ENCODE peak calls at places on chromosome 11, in four cellular contexts. B is H1, T is HepG2, A is GM12878. W is an unnamed sample.

GRCh38 chr11:120517390-120518315 is 6.1 kb downstream of the GRIK4 start:
- DNase-seq in B (no peak), T (no peak), A (no peak), W (no peak)

GRCh38 chr11:78161937-78162336 is 22.5 kb upstream of the ALG8 start:
- DNase-seq in B (no peak), T (no peak), A (no peak), W (no peak)

GRCh38 chr11:126150256-126150655 is 61.2 kb downstream of the RPUSD4 start:
- DNase-seq in B (no peak), T (no peak), A (no peak), W (no peak)

GRCh38 chr11:134663506-134664313 is 251.7 kb upstream of the B3GAT1 start:
- DNase-seq in B (no peak), T (no peak), A (no peak), W (no peak)

GRCh38 chr11:38680746-38681145 is 2082.7 kb upstream of the RAG2 start:
- DNase-seq in B (no peak), T (no peak), A (no peak), W (no peak)

GRCh38 chr11:92227954-92228935 is 3.6 kb downstream of the FAT3 start:
- DNase-seq in B (no peak), T (no peak), A (no peak), W (no peak)

GRCh38 chr11:9825315-9825714 is 161.4 kb downstream of the SWAP70 start:
- DNase-seq in B (no peak), T (no peak), A (no peak), W (no peak)

GRCh38 chr11:32817843-32818183 is 11.9 kb upstream of the PRRG4 start:
- DNase-seq in B (no peak), T (no peak), A (no peak), W (no peak)

GRCh38 chr11:5596611-5597201 is at the start of gene TRIM6:
- DNase-seq in B (no peak), T (no peak), A (no peak), W (peak)

GRCh38 chr11:116503216-116504160 is 269.3 kb downstream of the BUD13 start:
- DNase-seq in B (no peak), T (no peak), A (no peak), W (no peak)

GRCh38 chr11:113365895-113366294 is 21.7 kb upstream of the ANKK1 start:
- DNase-seq in B (no peak), T (no peak), A (no peak), W (no peak)

GRCh38 chr11:32229566-32230240 is 138.8 kb downstream of the RCN1 start:
- DNase-seq in B (no peak), T (no peak), A (no peak), W (no peak)

GRCh38 chr11:130911306-130911705 is 5.0 kb downstream of the SNX19 start:
- DNase-seq in B (no peak), T (no peak), A (no peak), W (no peak)

GRCh38 chr11:223026-223789 is 12.9 kb downstream of the SIRT3 start:
- DNase-seq in B (no peak), T (no peak), A (no peak), W (no peak)

GRCh38 chr11:66136752-66137123 is 66.7 kb downstream of the PACS1 start:
- DNase-seq in B (no peak), T (peak), A (no peak), W (no peak)

GRCh38 chr11:129115652-129116585 is 76.2 kb downstream of the ARHGAP32 start:
- DNase-seq in B (no peak), T (peak), A (no peak), W (no peak)

GRCh38 chr11:362642-363442 is 6.5 kb upstream of the B4GALNT4 start:
- DNase-seq in B (no peak), T (no peak), A (no peak), W (no peak)

GRCh38 chr11:76298255-76298654 is 82.7 kb downstream of the THAP12 start:
- DNase-seq in B (no peak), T (no peak), A (no peak), W (no peak)

GRCh38 chr11:11973361-11973800 is 35.0 kb downstream of the DKK3 start:
- DNase-seq in B (no peak), T (no peak), A (no peak), W (no peak)

GRCh38 chr11:102763440-102763839 is 17.0 kb downstream of the MMP10 start:
- DNase-seq in B (no peak), T (no peak), A (no peak), W (no peak)

GRCh38 chr11:131840542-131840941 is 470.1 kb downstream of the NTM start:
- DNase-seq in B (no peak), T (no peak), A (no peak), W (no peak)

GRCh38 chr11:12827929-12828812 is 153.9 kb downstream of the TEAD1 start:
- DNase-seq in B (peak), T (peak), A (no peak), W (no peak)

GRCh38 chr11:31974737-31975136 is 116.1 kb upstream of the RCN1 start:
- DNase-seq in B (no peak), T (no peak), A (no peak), W (no peak)

GRCh38 chr11:114188851-114189570 is 107.2 kb upstream of the NNMT start:
- DNase-seq in B (no peak), T (no peak), A (no peak), W (no peak)

GRCh38 chr11:122069946-122070345 is 46.1 kb downstream of the BLID start:
- DNase-seq in B (no peak), T (peak), A (no peak), W (peak)

GRCh38 chr11:19344661-19345518 is 104.1 kb upstream of the E2F8 start:
- DNase-seq in B (no peak), T (no peak), A (no peak), W (peak)

GRCh38 chr11:10725114-10725906 is 25.7 kb upstream of the CTR9 start:
- DNase-seq in B (no peak), T (no peak), A (no peak), W (no peak)

GRCh38 chr11:119315139-119316016 is 1.6 kb downstream of the MCAM start:
- DNase-seq in B (no peak), T (no peak), A (no peak), W (no peak)

GRCh38 chr11:57514538-57515331 is 767 bp downstream of the SLC43A1 start:
- DNase-seq in B (no peak), T (peak), A (no peak), W (no peak)

GRCh38 chr11:5620606-5621521 is 3.9 kb upstream of the TRIM34 start:
- DNase-seq in B (no peak), T (peak), A (no peak), W (no peak)

GRCh38 chr11:3359092-3359824 is 19.7 kb downstream of the ZNF195 start:
- DNase-seq in B (no peak), T (no peak), A (no peak), W (no peak)

GRCh38 chr11:2314525-2315394 is 12.9 kb downstream of the TSPAN32 start:
- DNase-seq in B (no peak), T (no peak), A (no peak), W (no peak)

GRCh38 chr11:3615998-3616397 is 25.8 kb downstream of the ART5 start:
- DNase-seq in B (no peak), T (no peak), A (no peak), W (no peak)

GRCh38 chr11:88414981-88415391 is 77.5 kb upstream of the CTSC start:
- DNase-seq in B (no peak), T (no peak), A (no peak), W (no peak)

GRCh38 chr11:42958635-42959034 is 353.2 kb upstream of the API5 start:
- DNase-seq in B (no peak), T (no peak), A (no peak), W (no peak)

GRCh38 chr11:33704240-33705002 is 3.8 kb upstream of the C11orf91 start:
- DNase-seq in B (no peak), T (no peak), A (no peak), W (no peak)

GRCh38 chr11:94151311-94151710 is 22.7 kb downstream of the PANX1 start:
- DNase-seq in B (no peak), T (no peak), A (no peak), W (no peak)

GRCh38 chr11:16604784-16605439 is 133.5 kb upstream of the C11orf58 start:
- DNase-seq in B (no peak), T (no peak), A (no peak), W (no peak)

GRCh38 chr11:120563698-120564572 is 52.4 kb downstream of the GRIK4 start:
- DNase-seq in B (no peak), T (no peak), A (no peak), W (no peak)

DNA sequence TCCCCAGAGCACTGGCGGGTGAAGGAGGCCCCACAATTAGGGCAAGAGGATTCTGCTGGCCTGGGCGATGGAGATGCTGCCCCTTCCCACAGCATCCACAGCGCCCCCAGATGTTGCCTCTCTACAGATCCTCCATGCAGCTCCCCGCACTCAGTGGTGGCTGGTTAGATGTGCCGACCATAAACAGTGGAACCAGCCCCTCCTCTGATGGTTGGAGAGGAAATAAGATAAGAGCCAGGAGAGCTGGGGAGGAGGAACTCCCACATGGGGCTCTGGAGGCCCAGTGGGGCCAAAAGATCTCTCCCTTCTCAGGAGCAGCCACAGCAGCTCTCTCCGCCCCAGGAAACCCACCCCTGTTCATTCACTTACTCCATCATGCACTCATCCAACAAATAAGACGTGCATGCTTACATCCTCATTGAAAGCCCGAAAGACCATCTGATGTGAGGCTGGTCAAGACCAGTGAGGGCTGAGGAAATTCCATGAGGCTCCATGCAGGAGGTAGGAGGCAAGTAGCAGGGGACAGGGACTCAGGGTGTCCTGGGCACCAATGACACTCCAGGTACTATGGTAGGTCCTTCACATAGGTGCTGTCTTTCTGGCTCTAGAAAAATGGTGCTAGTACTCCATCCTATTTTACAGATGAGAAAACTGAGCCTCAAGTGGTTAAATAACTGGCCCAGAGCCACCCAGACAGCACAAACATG is 1.5 kb downstream of the PTGDR2 start:
- DNase-seq in B (no peak), T (no peak), A (no peak), W (no peak)
- H3K9ac ChIP-seq in B (no peak), T (no peak), A (no peak), W (no peak)

DNA sequence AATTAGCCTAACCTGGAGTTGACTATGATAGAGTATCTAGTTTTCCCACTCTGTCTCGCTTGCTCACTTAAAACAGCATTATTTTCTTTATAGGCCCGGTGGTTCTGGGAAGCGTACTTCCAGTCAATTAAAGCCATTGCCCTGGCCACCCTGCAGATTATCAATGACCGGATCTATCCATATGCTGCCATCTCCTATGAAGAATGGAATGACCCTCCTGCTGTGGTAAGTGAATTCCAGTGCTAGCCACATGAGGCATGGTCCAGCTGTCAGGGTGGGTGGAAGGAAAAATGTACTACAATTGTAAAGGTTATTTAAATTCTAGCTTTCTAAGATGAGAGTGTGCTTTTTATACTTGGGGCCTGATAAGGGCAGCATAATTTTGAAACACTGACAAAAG is 76.0 kb downstream of the EXT2 start:
- DNase-seq in B (no peak), T (no peak), A (no peak), W (no peak)
- TF ChIP-seq SUZ12 in B (no peak), T (no peak), A (no peak), W (no peak)

DNA sequence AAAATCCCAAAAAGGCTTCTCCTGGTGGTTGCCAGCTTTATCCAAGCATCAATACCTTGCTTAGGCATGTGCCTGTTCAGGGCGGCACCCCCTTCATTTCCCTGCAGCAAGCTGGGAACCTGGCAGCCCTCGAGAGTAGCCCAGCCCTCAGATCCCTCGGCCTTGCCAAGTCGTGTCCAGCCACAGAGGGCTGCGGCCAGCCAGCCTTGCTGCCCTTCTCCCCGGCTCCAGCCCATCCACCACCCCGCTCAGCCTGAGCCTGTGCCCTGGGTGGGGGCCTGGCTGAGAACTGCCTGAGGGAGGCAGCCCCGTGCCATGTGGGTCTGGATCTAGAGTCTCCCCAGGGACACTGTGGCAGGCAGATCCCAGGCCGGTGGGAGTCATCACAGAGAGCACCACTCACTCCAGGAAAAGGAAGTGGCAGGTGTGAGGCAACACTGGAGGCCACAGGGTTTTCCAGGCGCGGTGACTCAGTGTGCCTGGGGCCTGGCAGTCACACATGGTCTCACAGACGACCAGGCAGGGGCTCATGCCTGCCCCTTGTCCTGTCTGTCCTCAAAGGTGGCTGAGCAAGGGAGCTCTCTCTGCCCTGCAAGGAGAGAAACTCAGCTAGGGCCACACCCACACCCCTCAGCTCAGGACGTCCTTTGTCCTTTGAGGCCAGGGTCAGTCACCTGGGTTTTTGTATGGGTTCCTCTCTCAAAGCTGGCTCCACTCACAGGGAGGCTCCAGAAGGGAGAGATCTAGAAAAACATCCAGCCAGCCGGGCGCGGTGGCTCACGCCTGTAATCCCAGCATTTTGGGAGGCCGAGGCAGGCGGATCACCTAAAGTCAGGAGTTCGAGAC is 12.2 kb upstream of the CDC42BPG start:
- DNase-seq in B (no peak), T (peak), A (no peak), W (no peak)
- H3K9ac ChIP-seq in B (no peak), T (peak), A (no peak), W (peak)

DNA sequence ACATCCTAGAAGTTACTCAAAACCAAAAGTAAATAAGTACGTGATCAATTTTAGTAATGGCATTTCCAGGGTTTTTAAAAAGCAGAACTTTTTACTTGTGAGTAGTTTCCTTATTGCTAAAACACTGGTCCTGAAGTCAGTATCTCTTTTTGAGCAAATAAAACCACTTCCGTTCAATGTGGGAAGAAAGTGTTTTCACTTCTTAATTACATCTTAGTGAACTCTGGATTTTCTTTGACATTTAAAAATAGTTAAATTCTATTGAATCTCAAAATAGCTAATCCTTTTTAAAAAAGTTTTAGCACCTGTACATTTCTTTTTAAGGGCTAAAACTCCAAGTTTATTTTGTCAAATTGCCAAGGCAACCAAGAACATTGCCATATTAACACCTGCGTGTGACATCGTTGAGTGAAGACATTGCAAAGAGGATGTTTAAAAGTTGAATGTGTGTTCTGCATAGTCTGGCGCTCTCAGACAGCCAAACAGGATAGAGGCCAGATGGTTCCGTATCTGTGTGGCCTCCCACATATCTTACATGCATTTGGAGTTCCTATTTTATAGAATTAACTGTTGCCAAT is 17.2 kb upstream of the OR5B21 start:
- DNase-seq in B (no peak), T (no peak), A (peak), W (no peak)
- TF ChIP-seq SUZ12 in B (no peak), T (no peak), A (no peak), W (no peak)

GRCh38 chr11:8081591-8082021 is 595 bp downstream of the TUB start:
- DNase-seq in B (no peak), T (no peak), A (no peak), W (no peak)

GRCh38 chr11:8079111-8079675 is 1.8 kb upstream of the TUB start:
- DNase-seq in B (no peak), T (no peak), A (no peak), W (no peak)

GRCh38 chr11:8082391-8083087 is 1.5 kb downstream of the TUB start:
- DNase-seq in B (no peak), T (no peak), A (no peak), W (no peak)

GRCh38 chr11:8080674-8081590 is at the start of gene TUB:
- DNase-seq in B (no peak), T (no peak), A (no peak), W (no peak)

GRCh38 chr11:8080069-8080670 is 841 bp upstream of the TUB start:
- DNase-seq in B (no peak), T (no peak), A (no peak), W (no peak)
- H3K9ac ChIP-seq in B (no peak), T (no peak), A (no peak), W (peak)

W was measured in NT2/D1.